ENCODE peak calls at places on chromosomes 6 and 20, in nine cellular contexts. One of them, this sample, is unnamed.

GRCh38 chr6:138182939-138183791 is 21.4 kb downstream of the ARFGEF3 start:
- DNase-seq in CD8-positive, alpha-beta T cell: no peak
- DNase-seq in tibial nerve: no peak
- DNase-seq in activated T-cell treated with anti-CD3 and anti-CD28 coated beads for 1 hour: no peak
- DNase-seq in NCI-H1092: peak; percentile 66
- DNase-seq in foreskin fibroblast: no peak
- DNase-seq in OCI-LY7: no peak
- DNase-seq in activated T-helper 2 cell treated with anti-CD3 and anti-CD28 coated beads, Interferon-gamma antibody, Interleukin-2, Interleukin-4, amounts not matched to agents 10 μg/mL and 5 μg/mL and 100 μg/mL, durations not matched to agents 14 hours and 24 hours and 36 hours: no peak
- DNase-seq in iPS-NIHi11: peak; percentile 69
- DNase-seq in this sample: peak; percentile 44

GRCh38 chr6:67812693-67813092 is 822.4 kb upstream of the ADGRB3 start:
- DNase-seq in OCI-LY7: no peak
- DNase-seq in NCI-H1092: no peak
- DNase-seq in iPS-NIHi11: no peak
- DNase-seq in foreskin fibroblast: no peak
- DNase-seq in CD8-positive, alpha-beta T cell: no peak
- DNase-seq in activated T-cell treated with anti-CD3 and anti-CD28 coated beads for 1 hour: no peak
- DNase-seq in tibial nerve: no peak
- DNase-seq in activated T-helper 2 cell treated with anti-CD3 and anti-CD28 coated beads, Interferon-gamma antibody, Interleukin-2, Interleukin-4, amounts not matched to agents 10 μg/mL and 5 μg/mL and 100 μg/mL, durations not matched to agents 14 hours and 24 hours and 36 hours: no peak
- DNase-seq in this sample: no peak

GRCh38 chr6:163259689-163260088 is 154.8 kb upstream of the QKI start:
- DNase-seq in iPS-NIHi11: no peak
- DNase-seq in CD8-positive, alpha-beta T cell: no peak
- DNase-seq in activated T-helper 2 cell treated with anti-CD3 and anti-CD28 coated beads, Interferon-gamma antibody, Interleukin-2, Interleukin-4, amounts not matched to agents 10 μg/mL and 5 μg/mL and 100 μg/mL, durations not matched to agents 14 hours and 24 hours and 36 hours: no peak
- DNase-seq in foreskin fibroblast: no peak
- DNase-seq in activated T-cell treated with anti-CD3 and anti-CD28 coated beads for 1 hour: no peak
- DNase-seq in OCI-LY7: no peak
- DNase-seq in NCI-H1092: no peak
- DNase-seq in tibial nerve: no peak
- DNase-seq in this sample: no peak

GRCh38 chr6:13916230-13916944 is 8.4 kb upstream of the RNF182 start:
- DNase-seq in activated T-cell treated with anti-CD3 and anti-CD28 coated beads for 1 hour: no peak
- DNase-seq in OCI-LY7: peak; percentile 26
- DNase-seq in foreskin fibroblast: peak; percentile 35
- DNase-seq in tibial nerve: no peak
- DNase-seq in activated T-helper 2 cell treated with anti-CD3 and anti-CD28 coated beads, Interferon-gamma antibody, Interleukin-2, Interleukin-4, amounts not matched to agents 10 μg/mL and 5 μg/mL and 100 μg/mL, durations not matched to agents 14 hours and 24 hours and 36 hours: no peak
- DNase-seq in iPS-NIHi11: no peak
- DNase-seq in CD8-positive, alpha-beta T cell: no peak
- DNase-seq in NCI-H1092: no peak
- DNase-seq in this sample: no peak

GRCh38 chr6:68575765-68576439 is 59.2 kb upstream of the ADGRB3 start:
- DNase-seq in iPS-NIHi11: peak; percentile 44
- DNase-seq in tibial nerve: no peak
- DNase-seq in foreskin fibroblast: peak; percentile 15
- DNase-seq in CD8-positive, alpha-beta T cell: no peak
- DNase-seq in OCI-LY7: no peak
- DNase-seq in activated T-cell treated with anti-CD3 and anti-CD28 coated beads for 1 hour: no peak
- DNase-seq in activated T-helper 2 cell treated with anti-CD3 and anti-CD28 coated beads, Interferon-gamma antibody, Interleukin-2, Interleukin-4, amounts not matched to agents 10 μg/mL and 5 μg/mL and 100 μg/mL, durations not matched to agents 14 hours and 24 hours and 36 hours: no peak
- DNase-seq in NCI-H1092: peak; percentile 64
- DNase-seq in this sample: peak; percentile 71

GRCh38 chr6:32529697-32530429 is at the start of gene HLA-DRB5:
- DNase-seq in NCI-H1092: no peak
- DNase-seq in iPS-NIHi11: no peak
- DNase-seq in tibial nerve: peak; percentile 13
- DNase-seq in activated T-cell treated with anti-CD3 and anti-CD28 coated beads for 1 hour: no peak
- DNase-seq in activated T-helper 2 cell treated with anti-CD3 and anti-CD28 coated beads, Interferon-gamma antibody, Interleukin-2, Interleukin-4, amounts not matched to agents 10 μg/mL and 5 μg/mL and 100 μg/mL, durations not matched to agents 14 hours and 24 hours and 36 hours: no peak
- DNase-seq in foreskin fibroblast: peak; percentile 7
- DNase-seq in OCI-LY7: peak; percentile 59
- DNase-seq in CD8-positive, alpha-beta T cell: no peak
- DNase-seq in this sample: no peak

GRCh38 chr6:16712931-16713484 is 48.3 kb downstream of the ATXN1 start:
- DNase-seq in CD8-positive, alpha-beta T cell: no peak
- DNase-seq in tibial nerve: no peak
- DNase-seq in OCI-LY7: no peak
- DNase-seq in activated T-cell treated with anti-CD3 and anti-CD28 coated beads for 1 hour: no peak
- DNase-seq in activated T-helper 2 cell treated with anti-CD3 and anti-CD28 coated beads, Interferon-gamma antibody, Interleukin-2, Interleukin-4, amounts not matched to agents 10 μg/mL and 5 μg/mL and 100 μg/mL, durations not matched to agents 14 hours and 24 hours and 36 hours: no peak
- DNase-seq in iPS-NIHi11: no peak
- DNase-seq in NCI-H1092: no peak
- DNase-seq in foreskin fibroblast: peak; percentile 92
- DNase-seq in this sample: no peak

GRCh38 chr6:13053080-13053479 is 275.3 kb downstream of the TBC1D7 start:
- DNase-seq in activated T-cell treated with anti-CD3 and anti-CD28 coated beads for 1 hour: no peak
- DNase-seq in iPS-NIHi11: no peak
- DNase-seq in activated T-helper 2 cell treated with anti-CD3 and anti-CD28 coated beads, Interferon-gamma antibody, Interleukin-2, Interleukin-4, amounts not matched to agents 10 μg/mL and 5 μg/mL and 100 μg/mL, durations not matched to agents 14 hours and 24 hours and 36 hours: no peak
- DNase-seq in tibial nerve: no peak
- DNase-seq in CD8-positive, alpha-beta T cell: no peak
- DNase-seq in OCI-LY7: no peak
- DNase-seq in foreskin fibroblast: no peak
- DNase-seq in NCI-H1092: no peak
- DNase-seq in this sample: no peak

GRCh38 chr6:114419175-114419574 is 76.4 kb upstream of the HS3ST5 start:
- DNase-seq in iPS-NIHi11: no peak
- DNase-seq in activated T-helper 2 cell treated with anti-CD3 and anti-CD28 coated beads, Interferon-gamma antibody, Interleukin-2, Interleukin-4, amounts not matched to agents 10 μg/mL and 5 μg/mL and 100 μg/mL, durations not matched to agents 14 hours and 24 hours and 36 hours: no peak
- DNase-seq in activated T-cell treated with anti-CD3 and anti-CD28 coated beads for 1 hour: no peak
- DNase-seq in foreskin fibroblast: peak; percentile 11
- DNase-seq in tibial nerve: no peak
- DNase-seq in NCI-H1092: no peak
- DNase-seq in CD8-positive, alpha-beta T cell: no peak
- DNase-seq in OCI-LY7: no peak
- DNase-seq in this sample: no peak

GRCh38 chr6:41553405-41553999 is 7.3 kb downstream of the FOXP4 start:
- DNase-seq in activated T-helper 2 cell treated with anti-CD3 and anti-CD28 coated beads, Interferon-gamma antibody, Interleukin-2, Interleukin-4, amounts not matched to agents 10 μg/mL and 5 μg/mL and 100 μg/mL, durations not matched to agents 14 hours and 24 hours and 36 hours: no peak
- DNase-seq in NCI-H1092: no peak
- DNase-seq in activated T-cell treated with anti-CD3 and anti-CD28 coated beads for 1 hour: no peak
- DNase-seq in foreskin fibroblast: no peak
- DNase-seq in CD8-positive, alpha-beta T cell: no peak
- DNase-seq in iPS-NIHi11: no peak
- DNase-seq in tibial nerve: no peak
- DNase-seq in OCI-LY7: no peak
- DNase-seq in this sample: no peak

GRCh38 chr6:148771896-148772554 is 25.2 kb downstream of the UST start:
- DNase-seq in OCI-LY7: no peak
- DNase-seq in foreskin fibroblast: no peak
- DNase-seq in activated T-helper 2 cell treated with anti-CD3 and anti-CD28 coated beads, Interferon-gamma antibody, Interleukin-2, Interleukin-4, amounts not matched to agents 10 μg/mL and 5 μg/mL and 100 μg/mL, durations not matched to agents 14 hours and 24 hours and 36 hours: no peak
- DNase-seq in NCI-H1092: no peak
- DNase-seq in iPS-NIHi11: no peak
- DNase-seq in CD8-positive, alpha-beta T cell: no peak
- DNase-seq in tibial nerve: no peak
- DNase-seq in activated T-cell treated with anti-CD3 and anti-CD28 coated beads for 1 hour: no peak
- DNase-seq in this sample: no peak

GRCh38 chr20:50655325-50655880 is 35.9 kb downstream of the RIPOR3 start:
- DNase-seq in foreskin fibroblast: peak; percentile 92
- DNase-seq in OCI-LY7: no peak
- DNase-seq in tibial nerve: peak; percentile 55
- DNase-seq in activated T-helper 2 cell treated with anti-CD3 and anti-CD28 coated beads, Interferon-gamma antibody, Interleukin-2, Interleukin-4, amounts not matched to agents 10 μg/mL and 5 μg/mL and 100 μg/mL, durations not matched to agents 14 hours and 24 hours and 36 hours: no peak
- DNase-seq in NCI-H1092: peak; percentile 27
- DNase-seq in CD8-positive, alpha-beta T cell: no peak
- DNase-seq in iPS-NIHi11: no peak
- DNase-seq in activated T-cell treated with anti-CD3 and anti-CD28 coated beads for 1 hour: no peak
- DNase-seq in this sample: no peak

GRCh38 chr6:28458577-28458976 is 15.3 kb upstream of the ZSCAN23 start:
- DNase-seq in NCI-H1092: no peak
- DNase-seq in iPS-NIHi11: no peak
- DNase-seq in activated T-helper 2 cell treated with anti-CD3 and anti-CD28 coated beads, Interferon-gamma antibody, Interleukin-2, Interleukin-4, amounts not matched to agents 10 μg/mL and 5 μg/mL and 100 μg/mL, durations not matched to agents 14 hours and 24 hours and 36 hours: no peak
- DNase-seq in foreskin fibroblast: no peak
- DNase-seq in activated T-cell treated with anti-CD3 and anti-CD28 coated beads for 1 hour: no peak
- DNase-seq in CD8-positive, alpha-beta T cell: no peak
- DNase-seq in tibial nerve: no peak
- DNase-seq in OCI-LY7: no peak
- DNase-seq in this sample: no peak

GRCh38 chr6:4844108-4844507 is 67.9 kb downstream of the CDYL start:
- DNase-seq in foreskin fibroblast: no peak
- DNase-seq in tibial nerve: no peak
- DNase-seq in NCI-H1092: no peak
- DNase-seq in activated T-helper 2 cell treated with anti-CD3 and anti-CD28 coated beads, Interferon-gamma antibody, Interleukin-2, Interleukin-4, amounts not matched to agents 10 μg/mL and 5 μg/mL and 100 μg/mL, durations not matched to agents 14 hours and 24 hours and 36 hours: no peak
- DNase-seq in OCI-LY7: no peak
- DNase-seq in activated T-cell treated with anti-CD3 and anti-CD28 coated beads for 1 hour: no peak
- DNase-seq in CD8-positive, alpha-beta T cell: no peak
- DNase-seq in iPS-NIHi11: no peak
- DNase-seq in this sample: peak; percentile 74

GRCh38 chr20:44967207-44967807 is 995 bp downstream of the STK4 start:
- DNase-seq in CD8-positive, alpha-beta T cell: peak; percentile 65
- DNase-seq in iPS-NIHi11: no peak
- DNase-seq in activated T-cell treated with anti-CD3 and anti-CD28 coated beads for 1 hour: no peak
- DNase-seq in tibial nerve: no peak
- DNase-seq in OCI-LY7: peak; percentile 77
- DNase-seq in activated T-helper 2 cell treated with anti-CD3 and anti-CD28 coated beads, Interferon-gamma antibody, Interleukin-2, Interleukin-4, amounts not matched to agents 10 μg/mL and 5 μg/mL and 100 μg/mL, durations not matched to agents 14 hours and 24 hours and 36 hours: peak; percentile 26
- DNase-seq in NCI-H1092: no peak
- DNase-seq in foreskin fibroblast: peak; percentile 57
- DNase-seq in this sample: no peak

GRCh38 chr6:159736908-159737307 is 9.6 kb downstream of the WTAP start:
- DNase-seq in foreskin fibroblast: no peak
- DNase-seq in tibial nerve: no peak
- DNase-seq in CD8-positive, alpha-beta T cell: no peak
- DNase-seq in activated T-helper 2 cell treated with anti-CD3 and anti-CD28 coated beads, Interferon-gamma antibody, Interleukin-2, Interleukin-4, amounts not matched to agents 10 μg/mL and 5 μg/mL and 100 μg/mL, durations not matched to agents 14 hours and 24 hours and 36 hours: no peak
- DNase-seq in NCI-H1092: no peak
- DNase-seq in activated T-cell treated with anti-CD3 and anti-CD28 coated beads for 1 hour: no peak
- DNase-seq in iPS-NIHi11: no peak
- DNase-seq in OCI-LY7: no peak
- DNase-seq in this sample: no peak

GRCh38 chr20:33477386-33478234 is 12.3 kb upstream of the CBFA2T2 start:
- DNase-seq in CD8-positive, alpha-beta T cell: no peak
- DNase-seq in activated T-cell treated with anti-CD3 and anti-CD28 coated beads for 1 hour: no peak
- DNase-seq in OCI-LY7: peak; percentile 45
- DNase-seq in NCI-H1092: peak; percentile 57
- DNase-seq in tibial nerve: no peak
- DNase-seq in activated T-helper 2 cell treated with anti-CD3 and anti-CD28 coated beads, Interferon-gamma antibody, Interleukin-2, Interleukin-4, amounts not matched to agents 10 μg/mL and 5 μg/mL and 100 μg/mL, durations not matched to agents 14 hours and 24 hours and 36 hours: no peak
- DNase-seq in foreskin fibroblast: no peak
- DNase-seq in iPS-NIHi11: peak; percentile 37
- DNase-seq in this sample: peak; percentile 62

GRCh38 chr6:130037207-130037811 is 18.9 kb downstream of the L3MBTL3 start:
- DNase-seq in tibial nerve: no peak
- DNase-seq in activated T-cell treated with anti-CD3 and anti-CD28 coated beads for 1 hour: no peak
- DNase-seq in NCI-H1092: no peak
- DNase-seq in iPS-NIHi11: no peak
- DNase-seq in OCI-LY7: peak; percentile 18
- DNase-seq in activated T-helper 2 cell treated with anti-CD3 and anti-CD28 coated beads, Interferon-gamma antibody, Interleukin-2, Interleukin-4, amounts not matched to agents 10 μg/mL and 5 μg/mL and 100 μg/mL, durations not matched to agents 14 hours and 24 hours and 36 hours: no peak
- DNase-seq in CD8-positive, alpha-beta T cell: no peak
- DNase-seq in foreskin fibroblast: peak; percentile 37
- DNase-seq in this sample: no peak

GRCh38 chr6:98946877-98947410 is 802 bp downstream of the FBXL4 start:
- DNase-seq in NCI-H1092: peak; percentile 28
- DNase-seq in activated T-cell treated with anti-CD3 and anti-CD28 coated beads for 1 hour: peak; percentile 34
- DNase-seq in CD8-positive, alpha-beta T cell: peak; percentile 67
- DNase-seq in foreskin fibroblast: peak; percentile 48
- DNase-seq in activated T-helper 2 cell treated with anti-CD3 and anti-CD28 coated beads, Interferon-gamma antibody, Interleukin-2, Interleukin-4, amounts not matched to agents 10 μg/mL and 5 μg/mL and 100 μg/mL, durations not matched to agents 14 hours and 24 hours and 36 hours: peak; percentile 14
- DNase-seq in tibial nerve: no peak
- DNase-seq in OCI-LY7: peak; percentile 73
- DNase-seq in iPS-NIHi11: no peak
- DNase-seq in this sample: no peak

GRCh38 chr20:34045294-34045693 is 51.6 kb downstream of the RALY start:
- DNase-seq in tibial nerve: peak; percentile 25
- DNase-seq in NCI-H1092: no peak
- DNase-seq in foreskin fibroblast: peak; percentile 31
- DNase-seq in activated T-helper 2 cell treated with anti-CD3 and anti-CD28 coated beads, Interferon-gamma antibody, Interleukin-2, Interleukin-4, amounts not matched to agents 10 μg/mL and 5 μg/mL and 100 μg/mL, durations not matched to agents 14 hours and 24 hours and 36 hours: no peak
- DNase-seq in CD8-positive, alpha-beta T cell: no peak
- DNase-seq in OCI-LY7: no peak
- DNase-seq in iPS-NIHi11: no peak
- DNase-seq in activated T-cell treated with anti-CD3 and anti-CD28 coated beads for 1 hour: no peak
- DNase-seq in this sample: no peak

This sample was measured in WTC11.